ENCODE peak calls at places on chromosomes 2 and 18, in six cellular contexts. X is GM12878, T is K562, Q is HepG2, G is A549, L is upper lobe of left lung. P is an unnamed sample.

GRCh38 chr2:10790228-10790973 is 22.2 kb downstream of the PDIA6 start:
- ATAC-seq in X (peak), T (no peak), Q (no peak), G (no peak), L (no peak), P (no peak)

GRCh38 chr18:49519041-49519971 is 32.3 kb upstream of the C18orf32 start:
- ATAC-seq in X (no peak), T (peak), Q (no peak), G (no peak), L (no peak), P (no peak)

GRCh38 chr18:963276-963675 is 58.6 kb downstream of the ADCYAP1 start:
- ATAC-seq in X (no peak), T (no peak), Q (no peak), G (no peak), L (no peak), P (no peak)

GRCh38 chr2:104236491-104236890 is 617.4 kb upstream of the POU3F3 start:
- ATAC-seq in X (no peak), T (no peak), Q (no peak), G (no peak), L (no peak), P (no peak)

GRCh38 chr2:19114754-19115231 is 243.6 kb downstream of the OSR1 start:
- ATAC-seq in X (no peak), T (no peak), Q (no peak), G (no peak), L (no peak), P (no peak)

GRCh38 chr2:25453199-25453903 is 111.6 kb upstream of the DNMT3A start:
- ATAC-seq in X (peak), T (no peak), Q (no peak), G (no peak), L (no peak), P (no peak)

GRCh38 chr2:112121682-112122254 is 16.4 kb upstream of the FBLN7 start:
- ATAC-seq in X (no peak), T (no peak), Q (no peak), G (no peak), L (no peak), P (no peak)

GRCh38 chr18:63238711-63239110 is 80.9 kb downstream of the BCL2 start:
- ATAC-seq in X (no peak), T (no peak), Q (no peak), G (no peak), L (no peak), P (no peak)

GRCh38 chr2:121777699-121778058 is 22.2 kb downstream of the TSN start:
- ATAC-seq in X (no peak), T (no peak), Q (no peak), G (peak), L (no peak), P (no peak)

GRCh38 chr2:7660816-7661215 is 743.6 kb downstream of the RNF144A start:
- ATAC-seq in X (no peak), T (no peak), Q (no peak), G (no peak), L (no peak), P (no peak)

GRCh38 chr2:134023854-134024253 is 230.0 kb upstream of the MGAT5 start:
- ATAC-seq in X (no peak), T (no peak), Q (no peak), G (no peak), L (no peak), P (no peak)

GRCh38 chr2:17709897-17710296 is 43.7 kb downstream of the SMC6 start:
- ATAC-seq in X (no peak), T (peak), Q (no peak), G (no peak), L (no peak), P (no peak)

GRCh38 chr2:134714228-134714627 is 4.6 kb downstream of the TMEM163 start:
- ATAC-seq in X (no peak), T (no peak), Q (no peak), G (no peak), L (no peak), P (no peak)

GRCh38 chr2:85706604-85707296 is 12.6 kb downstream of the GNLY start:
- ATAC-seq in X (no peak), T (peak), Q (peak), G (peak), L (peak), P (no peak)

GRCh38 chr2:10934979-10935350 is 23.2 kb downstream of the KCNF1 start:
- ATAC-seq in X (no peak), T (no peak), Q (peak), G (no peak), L (no peak), P (no peak)

GRCh38 chr2:19214682-19215391 is 143.6 kb downstream of the OSR1 start:
- ATAC-seq in X (no peak), T (no peak), Q (no peak), G (no peak), L (no peak), P (no peak)

GRCh38 chr2:122706757-122707223 is 951.3 kb downstream of the TSN start:
- ATAC-seq in X (peak), T (no peak), Q (no peak), G (no peak), L (no peak), P (no peak)

GRCh38 chr18:34153711-34154110 is 71.0 kb downstream of the NOL4 start:
- ATAC-seq in X (peak), T (no peak), Q (peak), G (no peak), L (no peak), P (no peak)

GRCh38 chr2:173965372-173966025 is at the start of gene SP3:
- ATAC-seq in X (peak), T (peak), Q (peak), G (peak), L (peak), P (peak)

GRCh38 chr2:11696736-11697102 is 26.7 kb upstream of the NTSR2 start:
- ATAC-seq in X (no peak), T (no peak), Q (no peak), G (no peak), L (no peak), P (no peak)

GRCh38 chr2:233848276-233848675 is 6.1 kb downstream of the HJURP start:
- ATAC-seq in X (no peak), T (no peak), Q (no peak), G (no peak), L (no peak), P (no peak)

GRCh38 chr2:207073791-207074678 is 91.7 kb downstream of the KLF7 start:
- ATAC-seq in X (peak), T (no peak), Q (no peak), G (peak), L (peak), P (peak)

GRCh38 chr2:151027147-151027546 is 234.5 kb downstream of the RBM43 start:
- ATAC-seq in X (peak), T (no peak), Q (no peak), G (no peak), L (no peak), P (no peak)

GRCh38 chr18:50819027-50819726 is 639 bp downstream of the MRO start:
- ATAC-seq in X (no peak), T (peak), Q (peak), G (peak), L (peak), P (peak)

GRCh38 chr2:36889782-36890181 is 76.6 kb downstream of the STRN start:
- ATAC-seq in X (no peak), T (peak), Q (no peak), G (peak), L (peak), P (no peak)

GRCh38 chr2:38875227-38875575 is 533 bp downstream of the DHX57 start:
- ATAC-seq in X (peak), T (no peak), Q (no peak), G (no peak), L (no peak), P (peak)

GRCh38 chr2:107804608-107805498 is 21.8 kb upstream of the RGPD4 start:
- ATAC-seq in X (no peak), T (no peak), Q (no peak), G (no peak), L (no peak), P (no peak)

GRCh38 chr2:26691881-26692813 is at the start of gene KCNK3:
- ATAC-seq in X (peak), T (peak), Q (peak), G (peak), L (peak), P (peak)

GRCh38 chr2:172674968-172675303 is 60.7 kb upstream of the RAPGEF4 start:
- ATAC-seq in X (no peak), T (peak), Q (peak), G (no peak), L (no peak), P (no peak)

GRCh38 chr2:97908208-97908676 is 87.5 kb downstream of the TMEM131 start:
- ATAC-seq in X (peak), T (no peak), Q (no peak), G (no peak), L (no peak), P (no peak)

GRCh38 chr2:100921685-100922161 is 80.4 kb upstream of the RPL31 start:
- ATAC-seq in X (no peak), T (peak), Q (no peak), G (no peak), L (no peak), P (no peak)

GRCh38 chr2:62785810-62786593 is 80.5 kb downstream of the EHBP1 start:
- ATAC-seq in X (peak), T (no peak), Q (no peak), G (peak), L (peak), P (no peak)

GRCh38 chr2:28355521-28356094 is 37.0 kb upstream of the FOSL2 start:
- ATAC-seq in X (no peak), T (peak), Q (peak), G (no peak), L (peak), P (peak)

GRCh38 chr2:13662055-13662454 is 945.3 kb downstream of the TRIB2 start:
- ATAC-seq in X (no peak), T (no peak), Q (no peak), G (no peak), L (no peak), P (no peak)

GRCh38 chr2:74573747-74574562 is 19.4 kb downstream of the DOK1 start:
- ATAC-seq in X (peak), T (peak), Q (peak), G (no peak), L (peak), P (peak)

GRCh38 chr2:3493610-3493997 is 25.7 kb downstream of the ADI1 start:
- ATAC-seq in X (peak), T (peak), Q (peak), G (peak), L (peak), P (no peak)

GRCh38 chr18:22057908-22058527 is 111.4 kb upstream of the GATA6 start:
- ATAC-seq in X (no peak), T (no peak), Q (peak), G (no peak), L (no peak), P (no peak)

GRCh38 chr2:9230881-9231280 is 24.3 kb downstream of the ASAP2 start:
- ATAC-seq in X (no peak), T (no peak), Q (no peak), G (no peak), L (peak), P (no peak)

GRCh38 chr2:9231291-9232165 is 24.9 kb downstream of the ASAP2 start:
- ATAC-seq in X (no peak), T (no peak), Q (no peak), G (no peak), L (peak), P (no peak)

GRCh38 chr2:9229470-9229820 is 22.8 kb downstream of the ASAP2 start:
- ATAC-seq in X (no peak), T (no peak), Q (no peak), G (no peak), L (no peak), P (no peak)

GRCh38 chr2:9228781-9229469 is 22.3 kb downstream of the ASAP2 start:
- ATAC-seq in X (no peak), T (no peak), Q (no peak), G (no peak), L (no peak), P (no peak)

GRCh38 chr2:9230051-9230802 is 23.6 kb downstream of the ASAP2 start:
- ATAC-seq in X (no peak), T (no peak), Q (no peak), G (no peak), L (peak), P (peak)
- TF ChIP-seq CTCF in X (no peak), T (no peak), Q (no peak), G (no peak), L (no peak), P (no peak)

GRCh38 chr2:64644240-64645013 is 9.3 kb downstream of the SERTAD2 start:
- ATAC-seq in X (peak), T (peak), Q (peak), G (peak), L (peak), P (peak)

GRCh38 chr2:64641585-64641984 is 12.1 kb downstream of the SERTAD2 start:
- ATAC-seq in X (no peak), T (peak), Q (no peak), G (no peak), L (no peak), P (no peak)

GRCh38 chr2:64643838-64644219 is 9.9 kb downstream of the SERTAD2 start:
- ATAC-seq in X (peak), T (peak), Q (no peak), G (peak), L (no peak), P (no peak)

GRCh38 chr2:64646007-64646880 is 7.5 kb downstream of the SERTAD2 start:
- ATAC-seq in X (no peak), T (no peak), Q (no peak), G (no peak), L (peak), P (no peak)

DNA sequence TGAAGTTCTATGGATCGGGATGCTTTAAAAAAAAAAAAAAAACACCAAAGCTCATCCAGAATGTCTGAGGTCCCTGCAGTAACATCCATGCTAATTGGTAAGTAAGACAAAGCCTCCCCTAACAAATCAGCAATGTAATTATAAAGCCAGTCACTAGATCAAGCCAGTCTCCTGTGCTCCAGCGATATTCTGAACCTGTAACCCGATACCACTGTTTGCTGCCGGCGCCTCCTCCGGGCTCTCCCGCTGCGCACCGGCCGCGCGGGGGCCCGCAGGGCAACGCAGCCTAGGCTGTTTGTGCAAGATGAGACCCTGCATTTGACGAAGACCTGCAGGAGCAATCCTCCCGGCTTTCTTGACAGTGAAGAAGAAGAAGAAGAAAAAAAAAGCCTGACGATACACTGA is 8.7 kb downstream of the SERTAD2 start:
- ATAC-seq in X (peak), T (peak), Q (peak), G (peak), L (peak), P (peak)
- TF ChIP-seq EP300 in X (no peak), T (peak), Q (no peak), G (no peak), L (no peak), P (no peak)

GRCh38 chr18:11980555-11981382 is 538 bp upstream of the IMPA2 start:
- ATAC-seq in X (peak), T (peak), Q (peak), G (peak), L (peak), P (peak)
- TF ChIP-seq CTCF in X (peak), T (peak), Q (peak), G (no peak), L (peak), P (peak)

GRCh38 chr2:88245109-88245508 is 75.0 kb downstream of the THNSL2 start:
- ATAC-seq in X (no peak), T (no peak), Q (no peak), G (no peak), L (no peak), P (no peak)
- TF ChIP-seq EP300 in X (no peak), T (no peak), Q (no peak), G (no peak), L (no peak), P (no peak)

GRCh38 chr2:179593323-179593722 is 268.1 kb downstream of the ZNF385B start:
- ATAC-seq in X (no peak), T (no peak), Q (no peak), G (no peak), L (no peak), P (no peak)

GRCh38 chr2:179596018-179596417 is 265.4 kb downstream of the ZNF385B start:
- ATAC-seq in X (no peak), T (no peak), Q (no peak), G (no peak), L (no peak), P (no peak)

GRCh38 chr2:179594268-179595112 is 266.9 kb downstream of the ZNF385B start:
- ATAC-seq in X (no peak), T (no peak), Q (no peak), G (no peak), L (no peak), P (no peak)

GRCh38 chr2:179592167-179592936 is 269.1 kb downstream of the ZNF385B start:
- ATAC-seq in X (no peak), T (no peak), Q (no peak), G (no peak), L (no peak), P (peak)

DNA sequence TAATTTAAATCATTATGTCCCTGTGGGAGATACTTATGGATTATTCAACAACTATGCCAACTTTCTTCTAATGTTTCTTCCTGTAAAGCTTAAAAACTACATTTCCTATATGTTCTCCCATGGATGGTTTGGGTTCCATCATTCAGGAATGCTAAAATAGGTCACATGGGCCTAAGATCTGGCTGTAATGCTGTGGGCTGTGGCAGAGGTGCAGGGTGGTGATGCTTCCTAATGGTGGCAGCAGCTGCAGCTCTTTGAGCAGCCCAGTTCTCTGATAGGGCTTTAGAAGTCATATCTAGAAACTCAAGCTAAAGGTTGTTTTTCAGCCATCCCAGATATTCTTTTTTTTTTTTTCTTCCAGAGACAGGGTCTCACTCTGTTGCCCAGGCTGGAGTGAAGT is 266.1 kb downstream of the ZNF385B start:
- ATAC-seq in X (peak), T (no peak), Q (peak), G (no peak), L (no peak), P (no peak)
- TF ChIP-seq CTCF in X (no peak), T (no peak), Q (peak), G (no peak), L (no peak), P (no peak)

DNA sequence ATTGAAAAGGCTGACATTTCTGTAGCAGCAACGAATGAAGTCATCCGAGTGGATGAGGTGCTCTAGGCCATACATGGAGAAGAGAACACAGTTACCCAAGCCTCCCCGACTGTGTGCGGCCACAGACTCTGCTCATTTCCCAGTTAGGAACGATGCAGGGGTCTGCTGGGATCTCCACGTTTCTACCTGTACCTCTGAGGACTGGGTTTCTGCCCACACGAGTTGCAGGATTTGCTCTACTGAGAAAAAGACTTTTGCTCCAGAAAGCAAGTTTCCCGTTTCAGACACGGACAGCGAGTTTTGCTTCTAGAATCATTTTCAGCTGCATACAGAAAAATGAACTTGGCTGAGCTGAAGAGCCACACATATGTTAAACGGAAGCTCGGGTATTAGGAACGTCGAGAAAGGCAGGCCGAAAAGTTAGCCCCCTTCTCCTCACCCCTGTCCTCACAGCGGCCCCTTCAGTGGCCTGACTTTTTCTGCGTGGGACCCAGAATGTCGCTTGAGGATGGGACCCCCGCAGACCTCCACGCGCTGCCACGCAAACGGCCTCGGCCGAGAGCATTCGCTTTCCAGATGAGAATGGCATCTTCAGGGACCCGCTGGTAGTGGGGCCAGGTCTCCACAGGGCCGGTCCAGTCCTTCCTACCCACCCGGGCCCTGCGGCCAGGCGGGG is 582 bp upstream of the RAB31 start:
- ATAC-seq in X (no peak), T (peak), Q (peak), G (no peak), L (no peak), P (peak)
- TF ChIP-seq EP300 in X (no peak), T (no peak), Q (no peak), G (no peak), L (no peak), P (no peak)

DNA sequence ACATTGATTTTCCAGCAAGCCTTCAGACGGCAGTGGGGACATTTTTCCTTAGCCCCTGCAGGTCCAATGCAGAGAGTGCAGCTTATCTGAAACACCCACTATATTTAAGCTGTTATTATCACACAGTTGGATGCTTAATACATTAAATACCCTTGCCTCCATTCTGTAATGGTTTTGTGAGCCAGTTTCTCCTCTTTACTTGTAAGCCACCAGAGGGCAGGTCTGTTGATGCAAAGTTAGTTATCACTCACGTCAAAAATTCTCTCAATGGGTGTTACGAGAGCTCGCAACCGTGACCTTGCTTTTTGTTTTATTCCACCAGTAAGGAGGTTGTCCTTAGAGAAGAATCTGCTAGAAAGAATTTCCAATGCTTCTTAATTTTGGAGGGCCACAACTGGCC is 189.8 kb downstream of the INSIG2 start:
- ATAC-seq in X (no peak), T (no peak), Q (no peak), G (no peak), L (no peak), P (no peak)
- TF ChIP-seq CTCF in X (no peak), T (no peak), Q (peak), G (no peak), L (no peak), P (no peak)